ENCODE peak calls at places on chromosome 7, in five cellular contexts. Q is A549, C is IMR-90, S is fibroblast of lung, L is transverse colon. Z is an unnamed sample.

GRCh38 chr7:156473476-156474240 is 166.9 kb upstream of the RNF32 start:
- DNase-seq in L (peak; percentile 26), C (peak; percentile 19), Q (peak; percentile 59), S (peak; percentile 58), Z (no peak)

GRCh38 chr7:98222533-98223195 is 11.4 kb downstream of the BHLHA15 start:
- DNase-seq in Q (no peak), L (no peak), C (no peak), S (no peak), Z (no peak)

GRCh38 chr7:80642871-80643270 is 4.4 kb downstream of the CD36 start:
- DNase-seq in C (no peak), S (no peak), L (no peak), Q (no peak), Z (no peak)

GRCh38 chr7:159067870-159068787 is 76.5 kb downstream of the VIPR2 start:
- DNase-seq in S (no peak), C (no peak), L (peak; percentile 27), Q (no peak), Z (no peak)

GRCh38 chr7:17599733-17600685 is 301.6 kb downstream of the AHR start:
- DNase-seq in S (peak; percentile 90), L (no peak), Q (peak; percentile 49), C (peak; percentile 92), Z (no peak)

GRCh38 chr7:1725766-1726630 is 55.9 kb downstream of the ELFN1 start:
- DNase-seq in L (no peak), Q (no peak), C (no peak), S (no peak), Z (no peak)

GRCh38 chr7:130909881-130910672 is 176.1 kb upstream of the KLF14 start:
- DNase-seq in C (peak; percentile 59), L (no peak), S (no peak), Q (no peak), Z (no peak)

GRCh38 chr7:1140481-1141104 is 19.4 kb downstream of the ZFAND2A start:
- DNase-seq in C (no peak), S (no peak), Q (no peak), L (no peak), Z (no peak)

GRCh38 chr7:36746347-36746746 is 22.1 kb upstream of the AOAH start:
- DNase-seq in Q (no peak), L (no peak), C (peak; percentile 2), S (peak; percentile 58), Z (no peak)

GRCh38 chr7:22561356-22561755 is 61.4 kb upstream of the STEAP1B start:
- DNase-seq in S (peak; percentile 99), Q (peak; percentile 55), C (peak; percentile 100), L (peak; percentile 39), Z (peak; percentile 93)

GRCh38 chr7:128794020-128794419 is 2.3 kb downstream of the CCDC136 start:
- DNase-seq in L (no peak), S (no peak), C (no peak), Q (no peak), Z (no peak)

GRCh38 chr7:158323741-158324396 is 263.8 kb downstream of the PTPRN2 start:
- DNase-seq in S (no peak), Q (no peak), L (no peak), C (no peak), Z (no peak)

GRCh38 chr7:26081627-26082026 is 70.4 kb upstream of the NFE2L3 start:
- DNase-seq in C (no peak), L (peak; percentile 38), Q (no peak), S (no peak), Z (no peak)

GRCh38 chr7:91263359-91264082 is 712 bp upstream of the FZD1 start:
- DNase-seq in Q (peak; percentile 15), S (peak; percentile 38), C (no peak), L (peak; percentile 38), Z (peak; percentile 73)

GRCh38 chr7:43873300-43873699 is 4.0 kb upstream of the MRPS24 start:
- DNase-seq in L (peak; percentile 74), Q (no peak), C (peak; percentile 87), S (peak; percentile 93), Z (no peak)
- H3K27ac ChIP-seq in L (peak overlapping the region; percentile 66), Q (no peak overlapping the region), C (peak overlapping the region; percentile 79), S (peak overlapping the region; percentile 95), Z (peak overlapping the region; percentile 90)

GRCh38 chr7:137747359-137748031 is 99.3 kb downstream of the DGKI start:
- DNase-seq in Q (no peak), L (no peak), C (no peak), S (no peak), Z (no peak)
- TF ChIP-seq CTCF in Q (no peak), L (no peak), C (no peak), S (no peak), Z (no peak)

DNA sequence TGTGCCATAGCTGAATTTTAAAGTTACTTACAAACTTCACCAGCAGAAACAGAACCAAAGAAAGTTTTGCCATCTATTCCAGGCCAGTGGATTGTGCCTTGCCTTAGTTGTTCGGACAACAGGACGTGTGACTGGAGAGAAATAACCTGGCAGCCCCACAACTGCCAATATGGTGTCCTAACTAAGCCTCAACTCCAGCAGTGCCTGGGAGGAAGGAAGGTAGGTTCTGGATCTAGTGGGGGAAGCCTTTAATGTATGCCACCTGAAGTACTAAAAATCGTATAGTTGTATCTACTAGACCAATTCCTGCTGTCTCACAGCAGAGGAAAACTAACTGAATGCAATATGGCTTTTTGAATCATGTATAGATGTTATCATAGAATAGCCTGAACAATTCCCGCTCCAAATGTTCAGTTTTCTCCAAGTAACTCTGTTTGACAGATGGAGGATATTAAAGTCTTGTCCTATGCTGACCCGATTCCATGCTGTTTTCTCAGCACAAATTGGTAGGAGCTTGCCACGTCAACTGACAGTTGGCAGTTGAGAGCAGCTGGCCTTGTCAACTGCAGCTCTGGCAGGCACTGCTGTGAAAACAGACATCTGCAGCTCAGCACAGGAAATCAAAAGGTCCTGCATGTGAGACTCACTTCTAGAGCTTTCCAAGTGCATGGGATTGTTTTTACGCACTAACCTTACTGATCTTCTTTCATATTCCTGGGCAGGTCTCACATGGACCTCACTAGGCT is 84.5 kb upstream of the WNT16 start:
- DNase-seq in S (no peak), Q (no peak), C (no peak), L (no peak), Z (no peak)
- H3K27ac ChIP-seq in S (no peak overlapping the region), Q (no peak overlapping the region), C (no peak overlapping the region), L (no peak overlapping the region), Z (no peak overlapping the region)

GRCh38 chr7:95684037-95684436 is 87.7 kb upstream of the PDK4 start:
- DNase-seq in S (peak; percentile 77), C (peak; percentile 30), Q (peak; percentile 18), L (no peak), Z (no peak)
- TF ChIP-seq CTCF in S (peak; percentile 58), C (peak; percentile 64), Q (peak; percentile 32), L (peak; percentile 67), Z (peak; percentile 63)

GRCh38 chr7:86955895-86956503 is 103.5 kb downstream of the ELAPOR2 start:
- DNase-seq in S (no peak), Q (no peak), C (no peak), L (no peak), Z (no peak)
- H3K27ac ChIP-seq in S (no peak overlapping the region), Q (no peak overlapping the region), C (no peak overlapping the region), L (no peak overlapping the region), Z (no peak overlapping the region)

GRCh38 chr7:142420554-142421362 is 162.9 kb upstream of the PRSS58 start:
- DNase-seq in S (peak; percentile 31), C (peak; percentile 57), Q (peak; percentile 8), L (peak; percentile 13), Z (no peak)
- TF ChIP-seq CTCF in S (peak; percentile 63), C (peak; percentile 76), Q (peak; percentile 13), L (no peak), Z (no peak)

DNA sequence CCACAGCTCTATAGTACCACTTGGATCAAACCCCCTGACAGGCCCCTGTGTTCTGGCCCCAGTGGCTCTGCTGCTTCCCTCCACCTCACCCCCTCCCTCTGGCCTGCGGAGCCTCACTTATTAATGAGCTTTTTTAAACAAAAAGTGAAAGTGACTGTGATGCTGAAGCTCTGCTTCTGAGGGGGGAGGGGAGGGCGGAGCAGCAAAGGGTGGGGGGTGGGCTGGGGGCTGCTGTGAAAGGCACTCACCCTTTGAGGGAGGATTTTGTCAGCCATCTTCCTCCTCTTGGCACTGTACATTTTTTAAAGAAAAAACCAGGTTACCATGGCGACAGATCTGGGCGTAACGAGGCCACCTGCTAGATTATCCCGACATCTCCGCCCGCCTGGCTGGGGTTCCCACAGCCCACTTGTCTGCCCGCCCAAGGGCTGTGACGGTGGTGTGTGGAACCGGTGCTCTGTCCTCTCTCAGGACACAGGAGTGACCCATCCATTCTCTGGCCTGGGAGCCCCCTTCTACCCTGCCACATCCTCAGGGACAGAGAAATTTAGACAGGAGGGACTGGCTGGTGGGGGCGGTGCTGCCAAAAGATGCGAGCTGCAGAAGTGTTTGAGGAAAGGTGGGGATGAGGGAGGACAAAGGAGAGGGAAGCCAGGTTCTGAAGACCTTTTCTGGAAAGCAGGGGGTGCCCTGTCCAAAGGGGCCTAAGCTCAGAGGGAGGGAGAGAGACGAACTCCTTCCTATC is 4.9 kb downstream of the SMARCD3 start:
- DNase-seq in S (no peak), L (no peak), Q (no peak), C (no peak), Z (no peak)
- H3K27ac ChIP-seq in S (peak overlapping the region; percentile 8), L (no peak overlapping the region), Q (no peak overlapping the region), C (no peak overlapping the region), Z (peak overlapping the region; percentile 37)

DNA sequence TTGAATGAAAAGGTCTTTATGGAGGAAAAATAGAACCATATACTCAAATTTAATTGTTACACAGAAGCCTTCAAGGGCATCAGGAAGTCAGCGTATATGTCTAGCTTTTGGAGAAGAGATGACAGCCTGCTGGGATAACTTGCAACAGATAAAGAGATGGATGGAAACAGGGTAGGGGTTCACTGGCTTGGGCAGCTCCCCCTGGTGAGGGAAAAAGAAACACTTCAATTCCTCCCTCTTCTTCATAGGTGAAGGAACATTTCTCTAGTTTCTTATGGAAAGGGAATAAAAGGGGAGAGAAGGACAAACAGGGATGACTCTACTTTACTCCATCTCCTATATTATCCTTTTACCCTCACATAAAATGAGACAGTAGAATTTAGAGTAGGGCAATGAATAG is 635.7 kb downstream of the PHTF2 start:
- DNase-seq in Q (no peak), S (no peak), L (no peak), C (no peak), Z (no peak)
- TF ChIP-seq CTCF in Q (no peak), S (no peak), L (no peak), C (no peak), Z (no peak)